ENCODE peak calls at places on chromosomes 1 and 21, in nine cellular contexts. O is left ventricle myocardium inferior; M is stimulated activated CD8-positive, alpha-beta memory T cell treated with anti-CD3 and anti-CD28 coated beads, Interleukin-4, amount 100 ng/mL, for 48 hours; F is iPS DF 19.7; G is DMS153; Q is SW480; T is C1 segment of cervical spinal cord; Y is sciatic nerve; X is neuronal stem cell. R is an unnamed sample.

GRCh38 chr1:19484793-19485361 is 462 bp downstream of the CAPZB start:
- DNase-seq in O (no peak), M (no peak), F (no peak), G (no peak), Q (no peak), T (no peak), Y (no peak), X (no peak), R (no peak)

GRCh38 chr21:10430007-10430406 is 91.4 kb upstream of the TPTE start:
- DNase-seq in O (no peak), M (no peak), F (no peak), G (no peak), Q (no peak), T (no peak), Y (no peak), X (no peak), R (no peak)

GRCh38 chr1:114458208-114458777 is 52.7 kb downstream of the TRIM33 start:
- DNase-seq in O (no peak), M (no peak), F (no peak), G (no peak), Q (no peak), T (no peak), Y (no peak), X (no peak), R (no peak)

GRCh38 chr1:39981957-39982356 is 27.0 kb downstream of the MFSD2A start:
- DNase-seq in O (no peak), M (no peak), F (no peak), G (no peak), Q (peak), T (no peak), Y (no peak), X (no peak), R (no peak)

GRCh38 chr1:3717715-3718601 is 34.3 kb upstream of the CCDC27 start:
- DNase-seq in O (no peak), M (peak), F (no peak), G (no peak), Q (no peak), T (no peak), Y (no peak), X (peak), R (no peak)

GRCh38 chr1:193558491-193559028 is 372.1 kb upstream of the B3GALT2 start:
- DNase-seq in O (no peak), M (no peak), F (no peak), G (no peak), Q (peak), T (no peak), Y (no peak), X (no peak), R (peak)

GRCh38 chr1:26839779-26840178 is 13.3 kb downstream of the ZDHHC18 start:
- DNase-seq in O (no peak), M (no peak), F (no peak), G (no peak), Q (no peak), T (no peak), Y (no peak), X (no peak), R (no peak)

GRCh38 chr1:182257369-182258063 is 134.1 kb downstream of the GLUL start:
- DNase-seq in O (peak), M (no peak), F (no peak), G (no peak), Q (no peak), T (no peak), Y (no peak), X (no peak), R (no peak)

GRCh38 chr1:201020647-201021332 is 2.7 kb downstream of the KIF21B start:
- DNase-seq in O (no peak), M (peak), F (no peak), G (no peak), Q (peak), T (no peak), Y (no peak), X (peak), R (peak)

GRCh38 chr1:177659259-177659658 is 310.6 kb downstream of the SEC16B start:
- DNase-seq in O (no peak), M (no peak), F (no peak), G (peak), Q (no peak), T (no peak), Y (no peak), X (no peak), R (no peak)

GRCh38 chr1:245598524-245599310 is 443.9 kb downstream of the KIF26B start:
- DNase-seq in O (peak), M (no peak), F (no peak), G (no peak), Q (no peak), T (no peak), Y (no peak), X (no peak), R (no peak)

GRCh38 chr21:43359081-43359822 is 67.7 kb downstream of the SIK1 start:
- DNase-seq in O (no peak), M (no peak), F (no peak), G (no peak), Q (no peak), T (no peak), Y (no peak), X (no peak), R (no peak)

GRCh38 chr21:45405271-45405818 is 380 bp downstream of the COL18A1 start:
- DNase-seq in O (peak), M (no peak), F (no peak), G (no peak), Q (peak), T (no peak), Y (peak), X (no peak), R (no peak)

GRCh38 chr1:174005032-174005431 is 17.1 kb downstream of the RC3H1 start:
- DNase-seq in O (no peak), M (no peak), F (no peak), G (peak), Q (no peak), T (no peak), Y (no peak), X (no peak), R (no peak)

GRCh38 chr1:202998836-202999750 is 8.1 kb upstream of the TMEM183A start:
- DNase-seq in O (no peak), M (peak), F (no peak), G (peak), Q (peak), T (no peak), Y (peak), X (peak), R (no peak)

GRCh38 chr1:19049128-19049768 is 92.8 kb upstream of the IFFO2 start:
- DNase-seq in O (no peak), M (no peak), F (no peak), G (no peak), Q (no peak), T (no peak), Y (no peak), X (no peak), R (no peak)

GRCh38 chr1:184387871-184388670 is 1.2 kb downstream of the C1orf21 start:
- DNase-seq in O (peak), M (peak), F (no peak), G (no peak), Q (peak), T (peak), Y (peak), X (no peak), R (peak)

GRCh38 chr1:61125895-61126294 is 43.5 kb downstream of the NFIA start:
- DNase-seq in O (no peak), M (no peak), F (no peak), G (no peak), Q (no peak), T (no peak), Y (no peak), X (no peak), R (no peak)